ENCODE peak calls at places on chromosomes 4 and X, in six cellular contexts. One of them, this sample, is unnamed.

GRCh38 chr4:110085131-110085530 is 113.3 kb downstream of the ELOVL6 start:
- DNase-seq in BE2C: peak
- DNase-seq in astrocyte: no peak
- DNase-seq in upper lobe of right lung: no peak
- DNase-seq in foreskin fibroblast: no peak
- DNase-seq in psoas muscle: no peak
- DNase-seq in this sample: no peak

GRCh38 chrX:106932960-106933537 is 12.8 kb downstream of the CLDN2 start:
- DNase-seq in astrocyte: peak
- DNase-seq in upper lobe of right lung: no peak
- DNase-seq in foreskin fibroblast: peak
- DNase-seq in psoas muscle: no peak
- DNase-seq in BE2C: no peak
- DNase-seq in this sample: no peak

GRCh38 chr4:99067617-99068016 is 21.0 kb downstream of the ADH5 start:
- DNase-seq in foreskin fibroblast: no peak
- DNase-seq in upper lobe of right lung: no peak
- DNase-seq in psoas muscle: no peak
- DNase-seq in astrocyte: no peak
- DNase-seq in BE2C: no peak
- DNase-seq in this sample: no peak

GRCh38 chr4:56607926-56608325 is 73.2 kb downstream of the HOPX start:
- DNase-seq in foreskin fibroblast: no peak
- DNase-seq in astrocyte: no peak
- DNase-seq in psoas muscle: no peak
- DNase-seq in upper lobe of right lung: no peak
- DNase-seq in BE2C: no peak
- DNase-seq in this sample: no peak

GRCh38 chrX:84933956-84934556 is 69.6 kb upstream of the APOOL start:
- DNase-seq in BE2C: no peak
- DNase-seq in foreskin fibroblast: no peak
- DNase-seq in astrocyte: no peak
- DNase-seq in upper lobe of right lung: no peak
- DNase-seq in psoas muscle: no peak
- DNase-seq in this sample: no peak

GRCh38 chr4:2482693-2483092 is 13.8 kb downstream of the RNF4 start:
- DNase-seq in astrocyte: peak
- DNase-seq in upper lobe of right lung: no peak
- DNase-seq in psoas muscle: peak
- DNase-seq in foreskin fibroblast: peak
- DNase-seq in BE2C: no peak
- DNase-seq in this sample: no peak

GRCh38 chr4:138035781-138036258 is 206.3 kb downstream of the SLC7A11 start:
- DNase-seq in astrocyte: peak
- DNase-seq in psoas muscle: no peak
- DNase-seq in BE2C: peak
- DNase-seq in upper lobe of right lung: no peak
- DNase-seq in foreskin fibroblast: peak
- DNase-seq in this sample: peak

GRCh38 chr4:186624951-186625350 is 69.6 kb upstream of the MTNR1A start:
- DNase-seq in foreskin fibroblast: peak
- DNase-seq in astrocyte: peak
- DNase-seq in psoas muscle: no peak
- DNase-seq in upper lobe of right lung: no peak
- DNase-seq in BE2C: no peak
- DNase-seq in this sample: no peak

GRCh38 chr4:174669278-174669677 is 147.0 kb upstream of the HPGD start:
- DNase-seq in BE2C: no peak
- DNase-seq in foreskin fibroblast: peak
- DNase-seq in upper lobe of right lung: no peak
- DNase-seq in astrocyte: peak
- DNase-seq in psoas muscle: no peak
- DNase-seq in this sample: peak

GRCh38 chr4:155248002-155248896 is 39.8 kb downstream of the NPY2R start:
- DNase-seq in BE2C: no peak
- DNase-seq in psoas muscle: no peak
- DNase-seq in foreskin fibroblast: no peak
- DNase-seq in upper lobe of right lung: no peak
- DNase-seq in astrocyte: no peak
- DNase-seq in this sample: no peak

GRCh38 chrX:123590842-123591491 is 141.9 kb downstream of the THOC2 start:
- DNase-seq in upper lobe of right lung: no peak
- DNase-seq in psoas muscle: no peak
- DNase-seq in foreskin fibroblast: peak
- DNase-seq in BE2C: no peak
- DNase-seq in astrocyte: peak
- DNase-seq in this sample: no peak

GRCh38 chr4:136812100-136812880 is 720.0 kb downstream of the PCDH18 start:
- DNase-seq in upper lobe of right lung: peak
- DNase-seq in BE2C: no peak
- DNase-seq in foreskin fibroblast: no peak
- DNase-seq in astrocyte: no peak
- DNase-seq in psoas muscle: peak
- DNase-seq in this sample: no peak

GRCh38 chr4:7365472-7366179 is 69.1 kb downstream of the PSAPL1 start:
- DNase-seq in BE2C: no peak
- DNase-seq in astrocyte: no peak
- DNase-seq in upper lobe of right lung: peak
- DNase-seq in foreskin fibroblast: no peak
- DNase-seq in psoas muscle: no peak
- DNase-seq in this sample: no peak

GRCh38 chr4:149223659-149224058 is 592.0 kb downstream of the IQCM start:
- DNase-seq in foreskin fibroblast: no peak
- DNase-seq in BE2C: no peak
- DNase-seq in psoas muscle: no peak
- DNase-seq in astrocyte: peak
- DNase-seq in upper lobe of right lung: no peak
- DNase-seq in this sample: no peak

GRCh38 chr4:17066972-17067371 is 168.5 kb upstream of the LDB2 start:
- DNase-seq in foreskin fibroblast: peak
- DNase-seq in BE2C: no peak
- DNase-seq in upper lobe of right lung: no peak
- DNase-seq in psoas muscle: no peak
- DNase-seq in astrocyte: peak
- DNase-seq in this sample: peak

GRCh38 chr4:40325406-40326019 is 9.6 kb upstream of the CHRNA9 start:
- DNase-seq in astrocyte: peak
- DNase-seq in psoas muscle: no peak
- DNase-seq in upper lobe of right lung: no peak
- DNase-seq in foreskin fibroblast: peak
- DNase-seq in BE2C: peak
- DNase-seq in this sample: peak

GRCh38 chrX:151753313-151754041 is 18.9 kb downstream of the CNGA2 start:
- DNase-seq in astrocyte: peak
- DNase-seq in BE2C: peak
- DNase-seq in foreskin fibroblast: peak
- DNase-seq in upper lobe of right lung: peak
- DNase-seq in psoas muscle: peak
- DNase-seq in this sample: no peak

GRCh38 chr4:78673258-78673817 is 102.8 kb upstream of the BMP2K start:
- DNase-seq in astrocyte: no peak
- DNase-seq in psoas muscle: no peak
- DNase-seq in BE2C: no peak
- DNase-seq in foreskin fibroblast: no peak
- DNase-seq in upper lobe of right lung: no peak
- DNase-seq in this sample: no peak

GRCh38 chr4:78669453-78669852 is 106.7 kb upstream of the BMP2K start:
- DNase-seq in psoas muscle: no peak
- DNase-seq in foreskin fibroblast: no peak
- DNase-seq in astrocyte: no peak
- DNase-seq in upper lobe of right lung: no peak
- DNase-seq in BE2C: no peak
- DNase-seq in this sample: no peak

GRCh38 chr4:78672441-78672815 is 103.7 kb upstream of the BMP2K start:
- DNase-seq in BE2C: no peak
- DNase-seq in psoas muscle: no peak
- DNase-seq in foreskin fibroblast: no peak
- DNase-seq in astrocyte: no peak
- DNase-seq in upper lobe of right lung: no peak
- DNase-seq in this sample: no peak

GRCh38 chr4:78675325-78675724 is 100.8 kb upstream of the BMP2K start:
- DNase-seq in upper lobe of right lung: no peak
- DNase-seq in foreskin fibroblast: no peak
- DNase-seq in BE2C: no peak
- DNase-seq in astrocyte: no peak
- DNase-seq in psoas muscle: no peak
- DNase-seq in this sample: no peak

DNA sequence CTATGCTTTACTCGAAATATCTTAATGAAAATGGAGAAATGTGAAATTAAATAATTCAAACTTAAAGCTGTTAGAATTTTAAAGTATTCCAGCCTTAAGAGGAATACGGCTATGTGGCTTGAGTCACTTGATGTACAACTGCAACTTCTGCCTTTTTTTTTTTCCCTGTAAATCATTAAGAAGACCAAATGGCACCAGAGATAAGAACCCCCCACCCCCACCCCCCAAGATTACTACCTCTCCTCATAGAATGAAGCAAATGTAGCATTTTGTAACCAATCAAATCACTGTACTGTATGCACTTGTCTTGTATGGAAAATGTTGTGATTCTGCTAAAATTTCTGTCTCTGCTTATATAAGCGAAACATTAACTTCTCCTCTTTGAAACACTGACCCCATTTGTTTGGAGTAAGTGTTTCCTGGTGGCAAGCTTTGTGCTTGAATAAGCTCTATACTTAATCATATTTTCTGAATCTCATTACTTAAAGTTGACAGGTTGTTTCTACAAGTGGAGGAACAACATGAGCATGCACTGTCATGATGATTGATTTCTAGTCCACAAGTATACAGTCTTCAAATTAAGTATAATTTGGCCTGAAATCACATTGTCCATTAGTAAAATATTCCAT is 104.2 kb upstream of the BMP2K start:
- DNase-seq in astrocyte: no peak
- DNase-seq in psoas muscle: no peak
- DNase-seq in foreskin fibroblast: no peak
- DNase-seq in upper lobe of right lung: no peak
- DNase-seq in BE2C: no peak
- DNase-seq in this sample: no peak
- TF ChIP-seq CTCF in astrocyte: no peak
- TF ChIP-seq CTCF in psoas muscle: no peak
- TF ChIP-seq CTCF in foreskin fibroblast: no peak
- TF ChIP-seq CTCF in upper lobe of right lung: no peak
- TF ChIP-seq CTCF in BE2C: no peak
- TF ChIP-seq CTCF in this sample: no peak

GRCh38 chr4:54232151-54232688 is 3.1 kb downstream of the PDGFRA start:
- DNase-seq in BE2C: no peak
- DNase-seq in upper lobe of right lung: no peak
- DNase-seq in psoas muscle: peak
- DNase-seq in astrocyte: peak
- DNase-seq in foreskin fibroblast: peak
- DNase-seq in this sample: no peak

GRCh38 chr4:54234497-54235205 is 5.6 kb downstream of the PDGFRA start:
- DNase-seq in astrocyte: no peak
- DNase-seq in upper lobe of right lung: no peak
- DNase-seq in foreskin fibroblast: peak
- DNase-seq in psoas muscle: no peak
- DNase-seq in BE2C: no peak
- DNase-seq in this sample: no peak

GRCh38 chr4:54231419-54232150 is 2.5 kb downstream of the PDGFRA start:
- DNase-seq in upper lobe of right lung: no peak
- DNase-seq in astrocyte: peak
- DNase-seq in BE2C: no peak
- DNase-seq in psoas muscle: peak
- DNase-seq in foreskin fibroblast: peak
- DNase-seq in this sample: no peak

GRCh38 chr4:54233697-54234496 is 4.8 kb downstream of the PDGFRA start:
- DNase-seq in astrocyte: peak
- DNase-seq in foreskin fibroblast: peak
- DNase-seq in BE2C: peak
- DNase-seq in psoas muscle: peak
- DNase-seq in upper lobe of right lung: peak
- DNase-seq in this sample: peak

GRCh38 chr4:54233128-54233696 is 4.1 kb downstream of the PDGFRA start:
- DNase-seq in upper lobe of right lung: peak
- DNase-seq in astrocyte: peak
- DNase-seq in BE2C: peak
- DNase-seq in psoas muscle: peak
- DNase-seq in foreskin fibroblast: peak
- DNase-seq in this sample: no peak
- H3K4me3 ChIP-seq in upper lobe of right lung: peak
- H3K4me3 ChIP-seq in astrocyte: peak
- H3K4me3 ChIP-seq in BE2C: peak
- H3K4me3 ChIP-seq in psoas muscle: peak
- H3K4me3 ChIP-seq in foreskin fibroblast: peak
- H3K4me3 ChIP-seq in this sample: peak

GRCh38 chr4:77697860-77698599 is 92.4 kb downstream of the CXCL13 start:
- DNase-seq in psoas muscle: peak
- DNase-seq in foreskin fibroblast: peak
- DNase-seq in BE2C: peak
- DNase-seq in astrocyte: peak
- DNase-seq in upper lobe of right lung: no peak
- DNase-seq in this sample: peak
- TF ChIP-seq CTCF in psoas muscle: peak
- TF ChIP-seq CTCF in foreskin fibroblast: peak
- TF ChIP-seq CTCF in BE2C: peak
- TF ChIP-seq CTCF in astrocyte: peak
- TF ChIP-seq CTCF in upper lobe of right lung: peak
- TF ChIP-seq CTCF in this sample: peak

GRCh38 chr4:139665079-139665689 is 435 bp upstream of the MGST2 start:
- DNase-seq in astrocyte: no peak
- DNase-seq in upper lobe of right lung: no peak
- DNase-seq in psoas muscle: no peak
- DNase-seq in foreskin fibroblast: no peak
- DNase-seq in BE2C: no peak
- DNase-seq in this sample: no peak

GRCh38 chr4:139668036-139668435 is 2.4 kb downstream of the MGST2 start:
- DNase-seq in astrocyte: no peak
- DNase-seq in BE2C: no peak
- DNase-seq in psoas muscle: no peak
- DNase-seq in upper lobe of right lung: no peak
- DNase-seq in foreskin fibroblast: no peak
- DNase-seq in this sample: no peak

GRCh38 chr4:139668658-139669201 is 3.1 kb downstream of the MGST2 start:
- DNase-seq in foreskin fibroblast: no peak
- DNase-seq in astrocyte: no peak
- DNase-seq in upper lobe of right lung: no peak
- DNase-seq in psoas muscle: no peak
- DNase-seq in BE2C: no peak
- DNase-seq in this sample: no peak

GRCh38 chr4:139665690-139666529 is at the start of gene MGST2:
- DNase-seq in BE2C: peak
- DNase-seq in foreskin fibroblast: peak
- DNase-seq in psoas muscle: peak
- DNase-seq in upper lobe of right lung: peak
- DNase-seq in astrocyte: peak
- DNase-seq in this sample: no peak

DNA sequence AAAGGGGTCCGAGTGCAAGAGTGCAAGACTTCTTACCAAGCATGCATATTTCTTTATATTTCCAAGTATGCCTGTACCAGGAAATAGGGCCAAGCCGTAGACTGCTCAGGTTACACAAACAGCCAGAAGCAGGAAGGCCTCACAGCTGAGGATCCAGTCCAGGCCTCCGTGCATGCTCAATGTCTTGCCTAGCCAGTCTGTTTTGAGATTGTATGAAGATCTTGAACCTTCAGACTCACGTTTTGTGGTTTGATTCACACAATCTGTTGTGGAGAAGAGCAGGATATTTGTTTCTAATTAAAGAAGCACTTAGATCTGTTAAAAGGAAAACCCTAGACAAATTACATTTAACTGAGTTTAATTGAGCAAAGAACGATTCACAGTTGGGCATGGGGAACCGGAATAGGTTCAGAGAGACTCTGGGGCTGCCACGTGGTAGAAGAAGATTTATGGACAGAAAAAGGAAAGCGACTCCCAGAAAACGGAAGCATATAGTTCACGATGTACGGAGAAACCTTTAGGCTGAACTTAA is 1.2 kb downstream of the MGST2 start:
- DNase-seq in BE2C: no peak
- DNase-seq in foreskin fibroblast: peak
- DNase-seq in upper lobe of right lung: peak
- DNase-seq in astrocyte: peak
- DNase-seq in psoas muscle: peak
- DNase-seq in this sample: no peak
- H3K4me3 ChIP-seq in BE2C: peak
- H3K4me3 ChIP-seq in foreskin fibroblast: peak
- H3K4me3 ChIP-seq in upper lobe of right lung: peak
- H3K4me3 ChIP-seq in astrocyte: peak
- H3K4me3 ChIP-seq in psoas muscle: peak
- H3K4me3 ChIP-seq in this sample: peak